ENCODE peak calls at places on chromosomes 5 and 9, in five cellular contexts. Q, A, K, V and M are unnamed samples.

GRCh38 chr9:73116030-73116429 is 35.6 kb upstream of the ANXA1 start:
- DNase-seq in Q (peak), A (no peak), K (no peak), V (no peak), M (no peak)

GRCh38 chr5:149563461-149563860 is 12.2 kb upstream of the CSNK1A1 start:
- DNase-seq in V (no peak), Q (no peak), K (no peak), A (no peak), M (no peak)

GRCh38 chr9:16915126-16915831 is 44.8 kb upstream of the BNC2 start:
- DNase-seq in K (no peak), Q (no peak), A (no peak), V (no peak), M (no peak)

GRCh38 chr5:90528704-90529233 is 615 bp downstream of the LYSMD3 start:
- DNase-seq in K (no peak), V (peak), Q (no peak), A (no peak), M (no peak)

GRCh38 chr9:98191615-98192502 is 578 bp downstream of the CORO2A start:
- DNase-seq in A (no peak), Q (no peak), K (peak), V (peak), M (peak)

GRCh38 chr5:32679218-32679617 is 31.9 kb upstream of the NPR3 start:
- DNase-seq in A (no peak), Q (no peak), V (no peak), K (no peak), M (no peak)

GRCh38 chr5:123119334-123119986 is 30.4 kb downstream of the PRDM6 start:
- DNase-seq in Q (peak), A (no peak), K (no peak), V (peak), M (no peak)

GRCh38 chr9:123174887-123175518 is 93.4 kb downstream of the STRBP start:
- DNase-seq in V (no peak), K (no peak), Q (no peak), A (no peak), M (no peak)

GRCh38 chr9:119284118-119284517 is 85.1 kb downstream of the BRINP1 start:
- DNase-seq in V (peak), A (no peak), K (no peak), Q (no peak), M (no peak)

GRCh38 chr5:67537439-67538342 is 341.1 kb upstream of the CD180 start:
- DNase-seq in K (no peak), A (no peak), V (peak), Q (no peak), M (no peak)

DNA sequence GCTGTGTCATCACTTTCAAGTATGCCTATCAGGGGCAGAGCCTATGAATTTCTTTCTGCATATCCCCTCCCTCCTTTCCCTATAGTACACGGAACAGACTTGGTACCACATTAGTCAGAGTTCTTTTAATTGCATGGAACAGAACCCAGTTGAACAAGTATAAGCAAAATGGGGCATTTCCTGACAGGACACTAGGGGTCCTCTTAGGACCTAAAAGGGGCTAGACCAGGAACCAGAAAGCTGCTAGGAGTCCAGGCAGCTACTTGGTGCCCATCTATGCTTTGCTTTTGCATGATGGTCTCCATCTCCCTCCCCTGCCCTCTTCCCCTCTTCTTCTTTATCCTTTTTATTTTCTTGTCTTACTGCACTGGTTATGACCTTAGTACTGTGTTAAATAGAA is 5.9 kb downstream of the BSPRY start:
- DNase-seq in A (no peak), K (no peak), V (peak), Q (no peak), M (no peak)
- TF ChIP-seq CTCF in A (no peak), K (no peak), V (peak), Q (peak), M (peak)

GRCh38 chr5:134462047-134462575 is 50.4 kb upstream of the CDKN2AIPNL start:
- DNase-seq in V (no peak), K (no peak), Q (no peak), A (no peak), M (peak)
- TF ChIP-seq CTCF in V (no peak), K (no peak), Q (no peak), A (no peak), M (no peak)

GRCh38 chr5:10420926-10421325 is 20.8 kb upstream of the ROPN1L start:
- DNase-seq in A (no peak), V (no peak), Q (no peak), K (no peak), M (no peak)

GRCh38 chr5:10423009-10423408 is 18.7 kb upstream of the ROPN1L start:
- DNase-seq in V (no peak), Q (no peak), A (no peak), K (no peak), M (no peak)

GRCh38 chr5:10427201-10427600 is 14.5 kb upstream of the ROPN1L start:
- DNase-seq in Q (no peak), A (no peak), V (no peak), K (no peak), M (no peak)

GRCh38 chr5:10421841-10422691 is 19.6 kb upstream of the ROPN1L start:
- DNase-seq in Q (no peak), V (no peak), K (no peak), A (no peak), M (no peak)

DNA sequence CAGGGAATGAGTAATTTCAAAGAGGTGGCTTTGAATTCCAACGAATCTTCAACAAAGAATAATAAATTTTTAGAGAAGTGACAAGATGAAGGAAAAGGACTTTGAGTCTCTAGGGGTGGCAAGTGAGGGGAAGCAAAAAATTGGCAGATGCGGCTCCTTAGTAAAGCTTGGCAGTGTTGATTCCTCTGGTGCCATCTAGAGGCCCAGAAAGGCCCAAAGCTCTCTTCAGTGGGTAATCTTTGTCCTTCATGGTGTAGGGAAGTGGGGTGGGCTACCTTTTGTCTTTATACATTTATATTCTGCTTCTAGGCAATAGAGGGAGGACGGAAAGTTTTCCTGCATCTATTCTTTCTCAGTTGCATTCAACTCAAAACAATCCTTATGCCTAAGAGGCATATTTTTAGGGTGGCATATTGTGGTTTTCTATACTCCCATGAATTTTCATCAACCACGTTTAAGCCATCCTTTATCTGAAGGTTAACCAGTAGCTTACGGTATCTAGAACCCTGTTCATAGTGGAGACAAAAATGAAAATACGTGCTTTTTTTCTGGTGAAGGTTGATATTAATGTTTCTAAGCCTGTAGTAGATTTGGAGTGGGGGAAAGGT is 17.5 kb upstream of the ROPN1L start:
- DNase-seq in Q (peak), V (peak), A (no peak), K (no peak), M (no peak)
- TF ChIP-seq CTCF in Q (peak), V (peak), A (no peak), K (no peak), M (peak)

DNA sequence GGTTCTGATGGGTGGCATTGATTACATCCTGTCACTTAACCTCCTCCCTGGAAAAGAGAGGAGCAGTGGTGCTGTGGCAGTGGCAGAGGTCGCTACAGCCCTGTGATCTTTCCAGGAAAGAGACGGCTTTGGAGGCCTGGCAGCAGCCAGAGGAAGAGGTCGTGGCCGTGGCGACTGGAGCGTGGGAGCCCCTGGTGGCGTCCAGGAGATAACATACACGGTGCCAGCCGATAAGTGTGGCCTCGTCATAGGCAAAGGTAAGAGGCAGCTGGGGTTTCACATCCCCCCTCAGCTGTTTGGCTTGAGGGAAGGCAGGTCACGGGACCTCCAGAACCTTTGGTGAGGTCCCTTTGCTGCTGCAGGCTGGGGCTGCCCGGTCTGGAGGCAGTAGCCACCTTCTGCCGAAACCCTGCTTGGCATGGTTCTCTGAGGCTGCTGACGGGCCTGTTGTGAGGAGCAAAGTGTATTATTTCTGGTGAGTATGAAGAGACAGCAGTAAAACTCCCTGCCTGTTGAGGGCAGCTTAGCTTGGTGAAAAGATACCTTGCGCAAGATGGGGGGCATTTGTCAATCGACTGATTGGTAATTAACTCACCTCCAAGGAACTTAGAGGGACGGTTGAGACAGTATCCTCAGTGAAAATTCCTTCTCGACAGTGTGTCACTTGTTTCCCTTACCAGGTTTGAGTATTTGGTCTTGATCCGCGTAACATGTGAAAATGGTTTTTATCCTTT is 38.0 kb upstream of the PRDM12 start:
- DNase-seq in K (no peak), Q (no peak), A (no peak), V (peak), M (no peak)
- TF ChIP-seq CTCF in K (no peak), Q (peak), A (no peak), V (no peak), M (no peak)

GRCh38 chr9:127791085-127791484 is 5.3 kb downstream of the CDK9 start:
- DNase-seq in A (no peak), K (no peak), V (no peak), Q (no peak), M (no peak)
- TF ChIP-seq CTCF in A (no peak), K (no peak), V (no peak), Q (peak), M (peak)